ENCODE peak calls at places on chromosomes 2 and 18, in nine cellular contexts. One of them, this sample, is unnamed.

GRCh38 chr2:27249891-27250651 is 12.8 kb downstream of the SLC30A3 start:
- DNase-seq in spleen: peak
- DNase-seq in fibroblast of lung: peak
- DNase-seq in mucosa of gallbladder: peak
- DNase-seq in non-pigmented ciliary epithelial cell: no peak
- DNase-seq in cardiac septum: no peak
- DNase-seq in 8988T: peak
- DNase-seq in GM04504: no peak
- DNase-seq in left lobe of liver: peak
- DNase-seq in this sample: peak

GRCh38 chr2:101821059-101821805 is 123.7 kb downstream of the MAP4K4 start:
- DNase-seq in spleen: no peak
- DNase-seq in fibroblast of lung: no peak
- DNase-seq in mucosa of gallbladder: no peak
- DNase-seq in non-pigmented ciliary epithelial cell: no peak
- DNase-seq in cardiac septum: no peak
- DNase-seq in 8988T: no peak
- DNase-seq in GM04504: no peak
- DNase-seq in left lobe of liver: no peak
- DNase-seq in this sample: peak

GRCh38 chr2:121234791-121235190 is 50.2 kb downstream of the TFCP2L1 start:
- DNase-seq in spleen: peak
- DNase-seq in fibroblast of lung: no peak
- DNase-seq in mucosa of gallbladder: no peak
- DNase-seq in non-pigmented ciliary epithelial cell: no peak
- DNase-seq in cardiac septum: no peak
- DNase-seq in 8988T: no peak
- DNase-seq in GM04504: no peak
- DNase-seq in left lobe of liver: no peak
- DNase-seq in this sample: no peak

GRCh38 chr2:9178905-9179571 is 27.6 kb upstream of the ASAP2 start:
- DNase-seq in spleen: no peak
- DNase-seq in fibroblast of lung: peak
- DNase-seq in mucosa of gallbladder: peak
- DNase-seq in non-pigmented ciliary epithelial cell: no peak
- DNase-seq in cardiac septum: no peak
- DNase-seq in 8988T: no peak
- DNase-seq in GM04504: peak
- DNase-seq in left lobe of liver: no peak
- DNase-seq in this sample: peak

GRCh38 chr2:63446658-63447057 is 141.6 kb downstream of the WDPCP start:
- DNase-seq in spleen: no peak
- DNase-seq in fibroblast of lung: no peak
- DNase-seq in mucosa of gallbladder: no peak
- DNase-seq in non-pigmented ciliary epithelial cell: no peak
- DNase-seq in cardiac septum: no peak
- DNase-seq in 8988T: no peak
- DNase-seq in GM04504: no peak
- DNase-seq in left lobe of liver: no peak
- DNase-seq in this sample: no peak

GRCh38 chr18:23136326-23137092 is 1.2 kb downstream of the CABLES1 start:
- DNase-seq in spleen: peak
- DNase-seq in fibroblast of lung: peak
- DNase-seq in mucosa of gallbladder: peak
- DNase-seq in non-pigmented ciliary epithelial cell: no peak
- DNase-seq in cardiac septum: peak
- DNase-seq in 8988T: peak
- DNase-seq in GM04504: no peak
- DNase-seq in left lobe of liver: peak
- DNase-seq in this sample: peak

GRCh38 chr2:230326453-230327417 is at the start of gene SP140L:
- DNase-seq in spleen: peak
- DNase-seq in fibroblast of lung: peak
- DNase-seq in mucosa of gallbladder: peak
- DNase-seq in non-pigmented ciliary epithelial cell: no peak
- DNase-seq in cardiac septum: peak
- DNase-seq in 8988T: peak
- DNase-seq in GM04504: peak
- DNase-seq in left lobe of liver: peak
- DNase-seq in this sample: peak

GRCh38 chr2:24919977-24920812 is at the start of gene ADCY3:
- DNase-seq in spleen: peak
- DNase-seq in fibroblast of lung: peak
- DNase-seq in mucosa of gallbladder: peak
- DNase-seq in non-pigmented ciliary epithelial cell: no peak
- DNase-seq in cardiac septum: no peak
- DNase-seq in 8988T: peak
- DNase-seq in GM04504: no peak
- DNase-seq in left lobe of liver: no peak
- DNase-seq in this sample: peak

GRCh38 chr2:119196301-119197124 is 27.1 kb upstream of the STEAP3 start:
- DNase-seq in spleen: peak
- DNase-seq in fibroblast of lung: no peak
- DNase-seq in mucosa of gallbladder: no peak
- DNase-seq in non-pigmented ciliary epithelial cell: no peak
- DNase-seq in cardiac septum: no peak
- DNase-seq in 8988T: no peak
- DNase-seq in GM04504: no peak
- DNase-seq in left lobe of liver: no peak
- DNase-seq in this sample: peak

GRCh38 chr2:235675678-235676535 is 182.1 kb downstream of the AGAP1 start:
- DNase-seq in spleen: no peak
- DNase-seq in fibroblast of lung: no peak
- DNase-seq in mucosa of gallbladder: no peak
- DNase-seq in non-pigmented ciliary epithelial cell: peak
- DNase-seq in cardiac septum: peak
- DNase-seq in 8988T: no peak
- DNase-seq in GM04504: no peak
- DNase-seq in left lobe of liver: no peak
- DNase-seq in this sample: peak

GRCh38 chr2:66134113-66134730 is 300.7 kb upstream of the MEIS1 start:
- DNase-seq in spleen: no peak
- DNase-seq in fibroblast of lung: no peak
- DNase-seq in mucosa of gallbladder: no peak
- DNase-seq in non-pigmented ciliary epithelial cell: no peak
- DNase-seq in cardiac septum: no peak
- DNase-seq in 8988T: no peak
- DNase-seq in GM04504: no peak
- DNase-seq in left lobe of liver: no peak
- DNase-seq in this sample: peak

GRCh38 chr18:62881509-62882016 is 166.2 kb downstream of the PHLPP1 start:
- DNase-seq in spleen: no peak
- DNase-seq in fibroblast of lung: peak
- DNase-seq in mucosa of gallbladder: no peak
- DNase-seq in non-pigmented ciliary epithelial cell: peak
- DNase-seq in cardiac septum: no peak
- DNase-seq in 8988T: no peak
- DNase-seq in GM04504: peak
- DNase-seq in left lobe of liver: no peak
- DNase-seq in this sample: peak

GRCh38 chr2:98158305-98158704 is 71.3 kb downstream of the VWA3B start:
- DNase-seq in spleen: no peak
- DNase-seq in fibroblast of lung: no peak
- DNase-seq in mucosa of gallbladder: no peak
- DNase-seq in non-pigmented ciliary epithelial cell: no peak
- DNase-seq in cardiac septum: no peak
- DNase-seq in 8988T: no peak
- DNase-seq in GM04504: no peak
- DNase-seq in left lobe of liver: no peak
- DNase-seq in this sample: no peak

GRCh38 chr2:220764246-220764645 is 807.9 kb downstream of the EPHA4 start:
- DNase-seq in spleen: no peak
- DNase-seq in fibroblast of lung: peak
- DNase-seq in mucosa of gallbladder: no peak
- DNase-seq in non-pigmented ciliary epithelial cell: no peak
- DNase-seq in cardiac septum: no peak
- DNase-seq in 8988T: no peak
- DNase-seq in GM04504: no peak
- DNase-seq in left lobe of liver: no peak
- DNase-seq in this sample: no peak

GRCh38 chr2:31397099-31397498 is 17.4 kb downstream of the XDH start:
- DNase-seq in spleen: no peak
- DNase-seq in fibroblast of lung: no peak
- DNase-seq in mucosa of gallbladder: no peak
- DNase-seq in non-pigmented ciliary epithelial cell: no peak
- DNase-seq in cardiac septum: no peak
- DNase-seq in 8988T: no peak
- DNase-seq in GM04504: no peak
- DNase-seq in left lobe of liver: peak
- DNase-seq in this sample: no peak

GRCh38 chr2:133167990-133168389 is 400.3 kb downstream of the NCKAP5 start:
- DNase-seq in spleen: no peak
- DNase-seq in fibroblast of lung: no peak
- DNase-seq in mucosa of gallbladder: no peak
- DNase-seq in non-pigmented ciliary epithelial cell: no peak
- DNase-seq in cardiac septum: no peak
- DNase-seq in 8988T: no peak
- DNase-seq in GM04504: no peak
- DNase-seq in left lobe of liver: no peak
- DNase-seq in this sample: no peak

GRCh38 chr18:2480536-2480935 is 90.8 kb downstream of the METTL4 start:
- DNase-seq in spleen: no peak
- DNase-seq in fibroblast of lung: no peak
- DNase-seq in mucosa of gallbladder: no peak
- DNase-seq in non-pigmented ciliary epithelial cell: no peak
- DNase-seq in cardiac septum: no peak
- DNase-seq in 8988T: no peak
- DNase-seq in GM04504: no peak
- DNase-seq in left lobe of liver: no peak
- DNase-seq in this sample: peak

GRCh38 chr2:73830871-73831401 is 2.2 kb downstream of the STAMBP start:
- DNase-seq in spleen: no peak
- DNase-seq in fibroblast of lung: peak
- DNase-seq in mucosa of gallbladder: no peak
- DNase-seq in non-pigmented ciliary epithelial cell: peak
- DNase-seq in cardiac septum: no peak
- DNase-seq in 8988T: no peak
- DNase-seq in GM04504: peak
- DNase-seq in left lobe of liver: no peak
- DNase-seq in this sample: peak

GRCh38 chr2:145777297-145777696 is 1257.4 kb upstream of the ZEB2 start:
- DNase-seq in spleen: no peak
- DNase-seq in fibroblast of lung: peak
- DNase-seq in mucosa of gallbladder: no peak
- DNase-seq in non-pigmented ciliary epithelial cell: peak
- DNase-seq in cardiac septum: no peak
- DNase-seq in 8988T: no peak
- DNase-seq in GM04504: peak
- DNase-seq in left lobe of liver: no peak
- DNase-seq in this sample: peak

GRCh38 chr2:139123795-139124194 is 343.6 kb upstream of the NXPH2 start:
- DNase-seq in spleen: no peak
- DNase-seq in fibroblast of lung: no peak
- DNase-seq in mucosa of gallbladder: no peak
- DNase-seq in non-pigmented ciliary epithelial cell: no peak
- DNase-seq in cardiac septum: no peak
- DNase-seq in 8988T: no peak
- DNase-seq in GM04504: no peak
- DNase-seq in left lobe of liver: no peak
- DNase-seq in this sample: no peak

GRCh38 chr2:7209776-7210555 is 292.8 kb downstream of the RNF144A start:
- DNase-seq in spleen: no peak
- DNase-seq in fibroblast of lung: peak
- DNase-seq in mucosa of gallbladder: no peak
- DNase-seq in non-pigmented ciliary epithelial cell: peak
- DNase-seq in cardiac septum: no peak
- DNase-seq in 8988T: peak
- DNase-seq in GM04504: peak
- DNase-seq in left lobe of liver: no peak
- DNase-seq in this sample: no peak

GRCh38 chr18:55998071-55998522 is 410.1 kb upstream of the TCF4 start:
- DNase-seq in spleen: no peak
- DNase-seq in fibroblast of lung: peak
- DNase-seq in mucosa of gallbladder: no peak
- DNase-seq in non-pigmented ciliary epithelial cell: no peak
- DNase-seq in cardiac septum: no peak
- DNase-seq in 8988T: no peak
- DNase-seq in GM04504: peak
- DNase-seq in left lobe of liver: no peak
- DNase-seq in this sample: peak

GRCh38 chr2:72694715-72695496 is 130.9 kb downstream of the EXOC6B start:
- DNase-seq in spleen: no peak
- DNase-seq in fibroblast of lung: peak
- DNase-seq in mucosa of gallbladder: peak
- DNase-seq in non-pigmented ciliary epithelial cell: peak
- DNase-seq in cardiac septum: peak
- DNase-seq in 8988T: no peak
- DNase-seq in GM04504: peak
- DNase-seq in left lobe of liver: peak
- DNase-seq in this sample: no peak

GRCh38 chr2:239775623-239776440 is 249.3 kb downstream of the NDUFA10 start:
- DNase-seq in spleen: peak
- DNase-seq in fibroblast of lung: no peak
- DNase-seq in mucosa of gallbladder: no peak
- DNase-seq in non-pigmented ciliary epithelial cell: no peak
- DNase-seq in cardiac septum: no peak
- DNase-seq in 8988T: no peak
- DNase-seq in GM04504: peak
- DNase-seq in left lobe of liver: peak
- DNase-seq in this sample: no peak

GRCh38 chr2:161423351-161424178 is 7.5 kb downstream of the TBR1 start:
- DNase-seq in spleen: no peak
- DNase-seq in fibroblast of lung: no peak
- DNase-seq in mucosa of gallbladder: no peak
- DNase-seq in non-pigmented ciliary epithelial cell: no peak
- DNase-seq in cardiac septum: no peak
- DNase-seq in 8988T: no peak
- DNase-seq in GM04504: no peak
- DNase-seq in left lobe of liver: no peak
- DNase-seq in this sample: no peak

GRCh38 chr2:219836647-219837177 is 209.3 kb downstream of the SLC4A3 start:
- DNase-seq in spleen: no peak
- DNase-seq in fibroblast of lung: peak
- DNase-seq in mucosa of gallbladder: no peak
- DNase-seq in non-pigmented ciliary epithelial cell: no peak
- DNase-seq in cardiac septum: no peak
- DNase-seq in 8988T: no peak
- DNase-seq in GM04504: peak
- DNase-seq in left lobe of liver: no peak
- DNase-seq in this sample: peak

GRCh38 chr2:85594715-85595377 is 699 bp upstream of the RNF181 start:
- DNase-seq in spleen: no peak
- DNase-seq in fibroblast of lung: no peak
- DNase-seq in mucosa of gallbladder: no peak
- DNase-seq in non-pigmented ciliary epithelial cell: no peak
- DNase-seq in cardiac septum: no peak
- DNase-seq in 8988T: no peak
- DNase-seq in GM04504: no peak
- DNase-seq in left lobe of liver: no peak
- DNase-seq in this sample: no peak

GRCh38 chr2:134360750-134361487 is 107.0 kb downstream of the MGAT5 start:
- DNase-seq in spleen: no peak
- DNase-seq in fibroblast of lung: peak
- DNase-seq in mucosa of gallbladder: no peak
- DNase-seq in non-pigmented ciliary epithelial cell: no peak
- DNase-seq in cardiac septum: no peak
- DNase-seq in 8988T: no peak
- DNase-seq in GM04504: no peak
- DNase-seq in left lobe of liver: no peak
- DNase-seq in this sample: no peak

GRCh38 chr18:52334896-52335295 is 5.1 kb upstream of the DCC start:
- DNase-seq in spleen: no peak
- DNase-seq in fibroblast of lung: peak
- DNase-seq in mucosa of gallbladder: no peak
- DNase-seq in non-pigmented ciliary epithelial cell: no peak
- DNase-seq in cardiac septum: no peak
- DNase-seq in 8988T: no peak
- DNase-seq in GM04504: peak
- DNase-seq in left lobe of liver: no peak
- DNase-seq in this sample: no peak

GRCh38 chr2:233081232-233081730 is 21.1 kb downstream of the INPP5D start:
- DNase-seq in spleen: peak
- DNase-seq in fibroblast of lung: no peak
- DNase-seq in mucosa of gallbladder: no peak
- DNase-seq in non-pigmented ciliary epithelial cell: no peak
- DNase-seq in cardiac septum: no peak
- DNase-seq in 8988T: no peak
- DNase-seq in GM04504: no peak
- DNase-seq in left lobe of liver: peak
- DNase-seq in this sample: no peak

GRCh38 chr2:224039770-224040088 is 643 bp upstream of the SERPINE2 start:
- DNase-seq in spleen: no peak
- DNase-seq in fibroblast of lung: no peak
- DNase-seq in mucosa of gallbladder: no peak
- DNase-seq in non-pigmented ciliary epithelial cell: no peak
- DNase-seq in cardiac septum: no peak
- DNase-seq in 8988T: no peak
- DNase-seq in GM04504: no peak
- DNase-seq in left lobe of liver: no peak
- DNase-seq in this sample: no peak